ENCODE peak calls at places on chromosomes 11 and 22, in four cellular contexts. A, C, Q and D are unnamed samples.

GRCh38 chr11:72013765-72014711 is 15.3 kb downstream of the IL18BP start:
- DNase-seq in Q (no peak), C (peak; percentile 42), A (no peak), D (peak; percentile 68)

GRCh38 chr11:65565624-65566453 is 4.4 kb upstream of the ZNRD2 start:
- DNase-seq in Q (no peak), A (no peak), C (peak; percentile 50), D (no peak)

GRCh38 chr11:76680517-76681425 is 10.2 kb upstream of the LRRC32 start:
- DNase-seq in Q (peak; percentile 72), A (peak; percentile 76), C (peak; percentile 82), D (peak; percentile 96)

GRCh38 chr22:49735411-49736311 is 92.0 kb downstream of the BRD1 start:
- DNase-seq in Q (no peak), A (no peak), C (peak; percentile 28), D (no peak)

GRCh38 chr11:7167976-7168740 is 79.4 kb downstream of the RBMXL2 start:
- DNase-seq in A (no peak), C (no peak), Q (no peak), D (no peak)

GRCh38 chr11:60842688-60843605 is 1.0 kb downstream of the CCDC86 start:
- DNase-seq in A (no peak), Q (no peak), C (peak; percentile 60), D (peak; percentile 52)

GRCh38 chr22:41561335-41561734 is 525 bp downstream of the CSDC2 start:
- DNase-seq in Q (no peak), C (no peak), A (no peak), D (no peak)

GRCh38 chr11:115475564-115475963 is 28.7 kb downstream of the CADM1 start:
- DNase-seq in C (no peak), A (no peak), Q (no peak), D (no peak)

GRCh38 chr11:11400121-11400520 is 47.1 kb upstream of the CSNK2A3 start:
- DNase-seq in C (no peak), Q (no peak), A (no peak), D (no peak)

GRCh38 chr11:104668797-104669463 is 229.3 kb downstream of the CASP12 start:
- DNase-seq in A (no peak), Q (no peak), C (peak; percentile 58), D (no peak)

GRCh38 chr11:42901084-42901483 is 410.7 kb upstream of the API5 start:
- DNase-seq in Q (no peak), C (no peak), A (no peak), D (no peak)

GRCh38 chr11:46390331-46391171 is 1.0 kb downstream of the CHRM4 start:
- DNase-seq in C (no peak), Q (no peak), A (no peak), D (peak; percentile 94)

GRCh38 chr11:2589538-2589934 is 110.3 kb downstream of the KCNQ1OT1 start:
- DNase-seq in Q (no peak), C (no peak), A (peak; percentile 23), D (no peak)

GRCh38 chr11:108970221-108970991 is 305.5 kb downstream of the DDX10 start:
- DNase-seq in C (peak; percentile 32), Q (no peak), A (no peak), D (no peak)

GRCh38 chr11:130527648-130528300 is 79.3 kb downstream of the ADAMTS15 start:
- DNase-seq in Q (no peak), C (no peak), A (no peak), D (no peak)

GRCh38 chr11:87722756-87723599 is 452.3 kb downstream of the RAB38 start:
- DNase-seq in Q (peak; percentile 40), A (peak; percentile 45), C (peak; percentile 60), D (peak; percentile 60)

GRCh38 chr11:26199341-26199740 is 132.6 kb upstream of the ANO3 start:
- DNase-seq in C (peak; percentile 20), Q (no peak), A (no peak), D (no peak)

GRCh38 chr11:132202621-132203020 is 832.2 kb downstream of the NTM start:
- DNase-seq in Q (no peak), A (no peak), C (peak; percentile 53), D (no peak)

GRCh38 chr11:134638796-134639540 is 226.9 kb upstream of the B3GAT1 start:
- DNase-seq in Q (no peak), C (no peak), A (no peak), D (no peak)

GRCh38 chr22:20442485-20443284 is 5.1 kb upstream of the SCARF2 start:
- DNase-seq in A (no peak), C (no peak), Q (no peak), D (peak; percentile 80)

GRCh38 chr11:64060861-64061444 is 25.2 kb downstream of the FLRT1 start:
- DNase-seq in A (peak; percentile 52), Q (peak; percentile 29), C (peak; percentile 72), D (peak; percentile 98)

GRCh38 chr22:40270748-40271373 is 75.4 kb upstream of the ADSL start:
- DNase-seq in Q (no peak), A (no peak), C (peak; percentile 15), D (no peak)

GRCh38 chr11:67022341-67022933 is 497 bp upstream of the SYT12 start:
- DNase-seq in A (peak; percentile 69), Q (peak; percentile 63), C (peak; percentile 57), D (peak; percentile 86)

GRCh38 chr11:23569547-23569946 is 709.3 kb upstream of the CCDC179 start:
- DNase-seq in A (no peak), C (no peak), Q (no peak), D (no peak)

GRCh38 chr22:46777609-46777970 is 15.1 kb downstream of the TBC1D22A start:
- DNase-seq in A (no peak), Q (no peak), C (no peak), D (no peak)

GRCh38 chr22:25880524-25880923 is 138.5 kb downstream of the MYO18B start:
- DNase-seq in A (no peak), C (no peak), Q (no peak), D (no peak)

GRCh38 chr11:78131956-78132355 is 7.5 kb downstream of the ALG8 start:
- DNase-seq in C (no peak), A (no peak), Q (no peak), D (peak; percentile 78)

GRCh38 chr11:40032331-40032730 is 1427.1 kb downstream of the LRRC4C start:
- DNase-seq in Q (no peak), A (no peak), C (no peak), D (no peak)

GRCh38 chr11:70415176-70415575 is 16.8 kb downstream of the CTTN start:
- DNase-seq in C (peak; percentile 96), Q (no peak), A (no peak), D (peak; percentile 97)

GRCh38 chr22:22014285-22014659 is 31.7 kb upstream of the TOP3B start:
- DNase-seq in Q (no peak), A (no peak), C (no peak), D (no peak)

GRCh38 chr11:114762437-114762836 is 84.1 kb downstream of the NXPE2 start:
- DNase-seq in C (peak; percentile 75), Q (peak; percentile 86), A (peak; percentile 90), D (no peak)

GRCh38 chr22:24359452-24360120 is 67.8 kb upstream of the ADORA2A start:
- DNase-seq in Q (no peak), C (no peak), A (no peak), D (no peak)

GRCh38 chr22:32619614-32620426 is 145.2 kb downstream of the FBXO7 start:
- DNase-seq in C (peak; percentile 86), A (no peak), Q (no peak), D (no peak)

GRCh38 chr11:128291835-128292234 is 295.5 kb downstream of the ETS1 start:
- DNase-seq in A (peak; percentile 65), Q (peak; percentile 65), C (no peak), D (no peak)

GRCh38 chr11:128291043-128291442 is 296.3 kb downstream of the ETS1 start:
- DNase-seq in C (no peak), Q (no peak), A (peak; percentile 49), D (no peak)

GRCh38 chr11:128297111-128297651 is 290.2 kb downstream of the ETS1 start:
- DNase-seq in Q (no peak), A (no peak), C (no peak), D (no peak)

GRCh38 chr11:128294685-128295079 is 292.7 kb downstream of the ETS1 start:
- DNase-seq in Q (no peak), C (peak; percentile 44), A (no peak), D (no peak)

GRCh38 chr11:128294001-128294684 is 293.2 kb downstream of the ETS1 start:
- DNase-seq in C (no peak), Q (no peak), A (peak; percentile 31), D (peak; percentile 65)
- H3K4me1 ChIP-seq in C (peaks cover 15% of the 10 kb centered on the region), Q (peaks cover 50% of the 10 kb centered on the region), A (peaks cover 34% of the 10 kb centered on the region), D (peaks cover 19% of the 10 kb centered on the region)

GRCh38 chr11:31815743-31816466 is 4.8 kb upstream of the PAX6 start:
- DNase-seq in Q (no peak), A (no peak), C (peak; percentile 53), D (peak; percentile 90)
- H3K4me1 ChIP-seq in Q (peaks cover 59% of the 10 kb centered on the region), A (peaks cover 55% of the 10 kb centered on the region), C (peaks cover 15% of the 10 kb centered on the region), D (peaks cover 6% of the 10 kb centered on the region)

GRCh38 chr11:85740464-85741400 is 54.7 kb upstream of the CCDC89 start:
- DNase-seq in C (no peak), A (no peak), Q (no peak), D (no peak)

GRCh38 chr11:85742873-85743275 is 56.9 kb upstream of the CCDC89 start:
- DNase-seq in Q (no peak), C (no peak), A (no peak), D (no peak)

GRCh38 chr11:85745626-85746025 is 59.6 kb upstream of the CCDC89 start:
- DNase-seq in A (peak; percentile 40), C (no peak), Q (no peak), D (no peak)

GRCh38 chr11:85746640-85747039 is 60.6 kb upstream of the CCDC89 start:
- DNase-seq in C (no peak), Q (no peak), A (no peak), D (no peak)

DNA sequence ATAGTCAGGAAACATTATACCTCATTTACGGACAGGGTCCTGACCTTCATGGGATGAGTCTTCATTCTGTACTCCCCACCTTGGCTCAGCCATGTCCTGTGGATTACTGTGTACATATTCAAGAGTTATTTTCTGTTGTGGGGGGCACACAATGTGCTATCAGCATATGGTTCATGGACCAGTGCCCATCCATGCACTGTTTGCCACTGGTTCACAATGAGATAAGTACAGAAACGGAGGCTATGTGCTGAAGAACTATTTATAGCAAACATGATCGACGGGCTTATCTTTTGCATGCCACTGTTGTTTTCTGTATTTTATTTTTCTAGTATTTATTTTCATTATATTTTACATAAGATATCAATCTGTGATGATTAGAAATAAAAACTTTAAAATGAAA is 56.4 kb upstream of the CCDC89 start:
- DNase-seq in A (no peak), Q (no peak), C (no peak), D (no peak)
- H3K4me1 ChIP-seq in A (peaks cover 29% of the 10 kb centered on the region), Q (peaks cover 16% of the 10 kb centered on the region), C (peaks cover 9% of the 10 kb centered on the region), D (no peaks in the 10 kb centered on the region)

GRCh38 chr22:38267086-38267485 is 5.7 kb downstream of the TMEM184B start:
- DNase-seq in Q (no peak), C (peak; percentile 73), A (no peak), D (peak; percentile 84)
- H3K4me1 ChIP-seq in Q (peaks cover 46% of the 10 kb centered on the region), C (peaks cover 21% of the 10 kb centered on the region), A (peaks cover 17% of the 10 kb centered on the region), D (peaks cover 24% of the 10 kb centered on the region)

GRCh38 chr22:37050913-37051628 is 471 bp upstream of the KCTD17 start:
- DNase-seq in Q (no peak), C (no peak), A (no peak), D (peak; percentile 48)
- H3K4me1 ChIP-seq in Q (peaks cover 45% of the 10 kb centered on the region), C (peaks cover 20% of the 10 kb centered on the region), A (peaks cover 29% of the 10 kb centered on the region), D (peaks cover 10% of the 10 kb centered on the region)